ENCODE peak calls at places on chromosomes 11 and 22, in six cellular contexts. One of them, this sample, is unnamed.
A peak's percentile ranks its signal among the peaks of the same experiment; 100 is the strongest.

GRCh38 chr11:61131186-61131585 is 28.9 kb downstream of the CD5 start:
- DNase-seq in hypothalamus: no peak
- DNase-seq in ecto neural progenitor cell: no peak
- DNase-seq in AG04450: no peak
- DNase-seq in activated T-cell treated with anti-CD3 and anti-CD28 coated beads, Interleukin-2, amount 50 U/mL, for 72 hours: no peak
- DNase-seq in activated CD8-positive, alpha-beta memory T cell treated with anti-CD3 and anti-CD28 coated beads, Interleukin-2, amount 50 U/mL, for 4 hours: no peak
- DNase-seq in this sample: no peak

GRCh38 chr11:45655347-45655756 is 10.1 kb downstream of the CHST1 start:
- DNase-seq in hypothalamus: peak; percentile 73
- DNase-seq in ecto neural progenitor cell: peak; percentile 92
- DNase-seq in AG04450: peak; percentile 26
- DNase-seq in activated T-cell treated with anti-CD3 and anti-CD28 coated beads, Interleukin-2, amount 50 U/mL, for 72 hours: peak; percentile 68
- DNase-seq in activated CD8-positive, alpha-beta memory T cell treated with anti-CD3 and anti-CD28 coated beads, Interleukin-2, amount 50 U/mL, for 4 hours: peak; percentile 59
- DNase-seq in this sample: no peak

GRCh38 chr11:119316017-119316728 is 757 bp downstream of the MCAM start:
- DNase-seq in hypothalamus: peak; percentile 87
- DNase-seq in ecto neural progenitor cell: no peak
- DNase-seq in AG04450: no peak
- DNase-seq in activated T-cell treated with anti-CD3 and anti-CD28 coated beads, Interleukin-2, amount 50 U/mL, for 72 hours: peak; percentile 23
- DNase-seq in activated CD8-positive, alpha-beta memory T cell treated with anti-CD3 and anti-CD28 coated beads, Interleukin-2, amount 50 U/mL, for 4 hours: no peak
- DNase-seq in this sample: peak; percentile 70

GRCh38 chr11:85922367-85922766 is 67.2 kb downstream of the CCDC83 start:
- DNase-seq in hypothalamus: no peak
- DNase-seq in ecto neural progenitor cell: no peak
- DNase-seq in AG04450: no peak
- DNase-seq in activated T-cell treated with anti-CD3 and anti-CD28 coated beads, Interleukin-2, amount 50 U/mL, for 72 hours: peak; percentile 55
- DNase-seq in activated CD8-positive, alpha-beta memory T cell treated with anti-CD3 and anti-CD28 coated beads, Interleukin-2, amount 50 U/mL, for 4 hours: no peak
- DNase-seq in this sample: no peak

GRCh38 chr11:125114518-125114917 is 3.1 kb upstream of the TMEM218 start:
- DNase-seq in hypothalamus: no peak
- DNase-seq in ecto neural progenitor cell: no peak
- DNase-seq in AG04450: no peak
- DNase-seq in activated T-cell treated with anti-CD3 and anti-CD28 coated beads, Interleukin-2, amount 50 U/mL, for 72 hours: no peak
- DNase-seq in activated CD8-positive, alpha-beta memory T cell treated with anti-CD3 and anti-CD28 coated beads, Interleukin-2, amount 50 U/mL, for 4 hours: no peak
- DNase-seq in this sample: no peak

GRCh38 chr11:92550411-92550810 is 325.8 kb downstream of the FAT3 start:
- DNase-seq in hypothalamus: no peak
- DNase-seq in ecto neural progenitor cell: no peak
- DNase-seq in AG04450: no peak
- DNase-seq in activated T-cell treated with anti-CD3 and anti-CD28 coated beads, Interleukin-2, amount 50 U/mL, for 72 hours: no peak
- DNase-seq in activated CD8-positive, alpha-beta memory T cell treated with anti-CD3 and anti-CD28 coated beads, Interleukin-2, amount 50 U/mL, for 4 hours: no peak
- DNase-seq in this sample: no peak

GRCh38 chr11:110000858-110001257 is 92.3 kb upstream of the ZC3H12C start:
- DNase-seq in hypothalamus: no peak
- DNase-seq in ecto neural progenitor cell: no peak
- DNase-seq in AG04450: no peak
- DNase-seq in activated T-cell treated with anti-CD3 and anti-CD28 coated beads, Interleukin-2, amount 50 U/mL, for 72 hours: no peak
- DNase-seq in activated CD8-positive, alpha-beta memory T cell treated with anti-CD3 and anti-CD28 coated beads, Interleukin-2, amount 50 U/mL, for 4 hours: no peak
- DNase-seq in this sample: no peak

GRCh38 chr11:114346709-114347141 is 50.5 kb downstream of the NNMT start:
- DNase-seq in hypothalamus: no peak
- DNase-seq in ecto neural progenitor cell: no peak
- DNase-seq in AG04450: no peak
- DNase-seq in activated T-cell treated with anti-CD3 and anti-CD28 coated beads, Interleukin-2, amount 50 U/mL, for 72 hours: no peak
- DNase-seq in activated CD8-positive, alpha-beta memory T cell treated with anti-CD3 and anti-CD28 coated beads, Interleukin-2, amount 50 U/mL, for 4 hours: no peak
- DNase-seq in this sample: no peak

GRCh38 chr22:38873469-38874411 is 1.7 kb upstream of the CBX6 start:
- DNase-seq in hypothalamus: no peak
- DNase-seq in ecto neural progenitor cell: peak; percentile 46
- DNase-seq in AG04450: no peak
- DNase-seq in activated T-cell treated with anti-CD3 and anti-CD28 coated beads, Interleukin-2, amount 50 U/mL, for 72 hours: peak; percentile 90
- DNase-seq in activated CD8-positive, alpha-beta memory T cell treated with anti-CD3 and anti-CD28 coated beads, Interleukin-2, amount 50 U/mL, for 4 hours: peak; percentile 69
- DNase-seq in this sample: no peak

GRCh38 chr11:131465746-131466145 is 95.3 kb downstream of the NTM start:
- DNase-seq in hypothalamus: no peak
- DNase-seq in ecto neural progenitor cell: peak; percentile 79
- DNase-seq in AG04450: no peak
- DNase-seq in activated T-cell treated with anti-CD3 and anti-CD28 coated beads, Interleukin-2, amount 50 U/mL, for 72 hours: no peak
- DNase-seq in activated CD8-positive, alpha-beta memory T cell treated with anti-CD3 and anti-CD28 coated beads, Interleukin-2, amount 50 U/mL, for 4 hours: no peak
- DNase-seq in this sample: no peak

GRCh38 chr11:27904358-27905055 is 203.4 kb downstream of the KIF18A start:
- DNase-seq in hypothalamus: no peak
- DNase-seq in ecto neural progenitor cell: no peak
- DNase-seq in AG04450: no peak
- DNase-seq in activated T-cell treated with anti-CD3 and anti-CD28 coated beads, Interleukin-2, amount 50 U/mL, for 72 hours: no peak
- DNase-seq in activated CD8-positive, alpha-beta memory T cell treated with anti-CD3 and anti-CD28 coated beads, Interleukin-2, amount 50 U/mL, for 4 hours: no peak
- DNase-seq in this sample: no peak

GRCh38 chr22:41410311-41410751 is 28.6 kb downstream of the TEF start:
- DNase-seq in hypothalamus: peak; percentile 19
- DNase-seq in ecto neural progenitor cell: no peak
- DNase-seq in AG04450: no peak
- DNase-seq in activated T-cell treated with anti-CD3 and anti-CD28 coated beads, Interleukin-2, amount 50 U/mL, for 72 hours: no peak
- DNase-seq in activated CD8-positive, alpha-beta memory T cell treated with anti-CD3 and anti-CD28 coated beads, Interleukin-2, amount 50 U/mL, for 4 hours: no peak
- DNase-seq in this sample: no peak

GRCh38 chr22:35835267-35835997 is 117.8 kb downstream of the APOL5 start:
- DNase-seq in hypothalamus: no peak
- DNase-seq in ecto neural progenitor cell: no peak
- DNase-seq in AG04450: no peak
- DNase-seq in activated T-cell treated with anti-CD3 and anti-CD28 coated beads, Interleukin-2, amount 50 U/mL, for 72 hours: no peak
- DNase-seq in activated CD8-positive, alpha-beta memory T cell treated with anti-CD3 and anti-CD28 coated beads, Interleukin-2, amount 50 U/mL, for 4 hours: no peak
- DNase-seq in this sample: no peak

GRCh38 chr11:64751580-64751979 is 7.6 kb upstream of the RASGRP2 start:
- DNase-seq in hypothalamus: no peak
- DNase-seq in ecto neural progenitor cell: no peak
- DNase-seq in AG04450: no peak
- DNase-seq in activated T-cell treated with anti-CD3 and anti-CD28 coated beads, Interleukin-2, amount 50 U/mL, for 72 hours: no peak
- DNase-seq in activated CD8-positive, alpha-beta memory T cell treated with anti-CD3 and anti-CD28 coated beads, Interleukin-2, amount 50 U/mL, for 4 hours: no peak
- DNase-seq in this sample: no peak

GRCh38 chr22:35436421-35436820 is 36.5 kb downstream of the MCM5 start:
- DNase-seq in hypothalamus: no peak
- DNase-seq in ecto neural progenitor cell: no peak
- DNase-seq in AG04450: no peak
- DNase-seq in activated T-cell treated with anti-CD3 and anti-CD28 coated beads, Interleukin-2, amount 50 U/mL, for 72 hours: no peak
- DNase-seq in activated CD8-positive, alpha-beta memory T cell treated with anti-CD3 and anti-CD28 coated beads, Interleukin-2, amount 50 U/mL, for 4 hours: no peak
- DNase-seq in this sample: no peak